ENCODE peak calls at places on chromosomes 1 and 21, in six cellular contexts. One of them, this sample, is unnamed.

GRCh38 chr1:42944207-42944928 is 14.3 kb downstream of the SLC2A1 start:
- DNase-seq in stimulated activated CD4-positive, alpha-beta T cell treated with anti-CD3 and anti-CD28 coated beads, Interleukin-4, amount 100 ng/mL, for 1 hour: no peak
- DNase-seq in activated CD4-positive, alpha-beta T cell treated with anti-CD3 and anti-CD28 coated beads, Interleukin-2, amount 10 ng/mL, durations not matched to agents 7 days and 5 days: no peak
- DNase-seq in epithelial cell of prostate: no peak
- DNase-seq in H9: no peak
- DNase-seq in cerebellum: no peak
- DNase-seq in this sample: peak

GRCh38 chr1:231390071-231390470 is 32.0 kb downstream of the EGLN1 start:
- DNase-seq in epithelial cell of prostate: no peak
- DNase-seq in stimulated activated CD4-positive, alpha-beta T cell treated with anti-CD3 and anti-CD28 coated beads, Interleukin-4, amount 100 ng/mL, for 1 hour: no peak
- DNase-seq in activated CD4-positive, alpha-beta T cell treated with anti-CD3 and anti-CD28 coated beads, Interleukin-2, amount 10 ng/mL, durations not matched to agents 7 days and 5 days: no peak
- DNase-seq in cerebellum: no peak
- DNase-seq in H9: no peak
- DNase-seq in this sample: no peak

GRCh38 chr1:16257968-16258367 is 21.0 kb upstream of the CPLANE2 start:
- DNase-seq in H9: no peak
- DNase-seq in stimulated activated CD4-positive, alpha-beta T cell treated with anti-CD3 and anti-CD28 coated beads, Interleukin-4, amount 100 ng/mL, for 1 hour: no peak
- DNase-seq in cerebellum: no peak
- DNase-seq in epithelial cell of prostate: no peak
- DNase-seq in activated CD4-positive, alpha-beta T cell treated with anti-CD3 and anti-CD28 coated beads, Interleukin-2, amount 10 ng/mL, durations not matched to agents 7 days and 5 days: no peak
- DNase-seq in this sample: no peak

GRCh38 chr1:64378826-64379225 is 91.1 kb upstream of the CACHD1 start:
- DNase-seq in cerebellum: no peak
- DNase-seq in stimulated activated CD4-positive, alpha-beta T cell treated with anti-CD3 and anti-CD28 coated beads, Interleukin-4, amount 100 ng/mL, for 1 hour: no peak
- DNase-seq in activated CD4-positive, alpha-beta T cell treated with anti-CD3 and anti-CD28 coated beads, Interleukin-2, amount 10 ng/mL, durations not matched to agents 7 days and 5 days: no peak
- DNase-seq in H9: peak
- DNase-seq in epithelial cell of prostate: no peak
- DNase-seq in this sample: no peak

GRCh38 chr1:22673486-22674409 is 20.7 kb downstream of the C1QB start:
- DNase-seq in activated CD4-positive, alpha-beta T cell treated with anti-CD3 and anti-CD28 coated beads, Interleukin-2, amount 10 ng/mL, durations not matched to agents 7 days and 5 days: no peak
- DNase-seq in stimulated activated CD4-positive, alpha-beta T cell treated with anti-CD3 and anti-CD28 coated beads, Interleukin-4, amount 100 ng/mL, for 1 hour: no peak
- DNase-seq in cerebellum: no peak
- DNase-seq in H9: no peak
- DNase-seq in epithelial cell of prostate: no peak
- DNase-seq in this sample: peak

GRCh38 chr1:27535386-27535785 is 45.4 kb upstream of the WASF2 start:
- DNase-seq in activated CD4-positive, alpha-beta T cell treated with anti-CD3 and anti-CD28 coated beads, Interleukin-2, amount 10 ng/mL, durations not matched to agents 7 days and 5 days: no peak
- DNase-seq in stimulated activated CD4-positive, alpha-beta T cell treated with anti-CD3 and anti-CD28 coated beads, Interleukin-4, amount 100 ng/mL, for 1 hour: no peak
- DNase-seq in epithelial cell of prostate: no peak
- DNase-seq in cerebellum: no peak
- DNase-seq in H9: no peak
- DNase-seq in this sample: no peak

GRCh38 chr1:186628910-186629309 is 51.3 kb downstream of the PTGS2 start:
- DNase-seq in H9: no peak
- DNase-seq in epithelial cell of prostate: no peak
- DNase-seq in cerebellum: no peak
- DNase-seq in activated CD4-positive, alpha-beta T cell treated with anti-CD3 and anti-CD28 coated beads, Interleukin-2, amount 10 ng/mL, durations not matched to agents 7 days and 5 days: no peak
- DNase-seq in stimulated activated CD4-positive, alpha-beta T cell treated with anti-CD3 and anti-CD28 coated beads, Interleukin-4, amount 100 ng/mL, for 1 hour: no peak
- DNase-seq in this sample: no peak

GRCh38 chr1:156704930-156705320 is 458 bp downstream of the CRABP2 start:
- DNase-seq in cerebellum: no peak
- DNase-seq in stimulated activated CD4-positive, alpha-beta T cell treated with anti-CD3 and anti-CD28 coated beads, Interleukin-4, amount 100 ng/mL, for 1 hour: peak
- DNase-seq in epithelial cell of prostate: no peak
- DNase-seq in H9: no peak
- DNase-seq in activated CD4-positive, alpha-beta T cell treated with anti-CD3 and anti-CD28 coated beads, Interleukin-2, amount 10 ng/mL, durations not matched to agents 7 days and 5 days: no peak
- DNase-seq in this sample: peak

GRCh38 chr1:185646202-185646683 is 87.9 kb upstream of the HMCN1 start:
- DNase-seq in stimulated activated CD4-positive, alpha-beta T cell treated with anti-CD3 and anti-CD28 coated beads, Interleukin-4, amount 100 ng/mL, for 1 hour: no peak
- DNase-seq in epithelial cell of prostate: peak
- DNase-seq in H9: peak
- DNase-seq in activated CD4-positive, alpha-beta T cell treated with anti-CD3 and anti-CD28 coated beads, Interleukin-2, amount 10 ng/mL, durations not matched to agents 7 days and 5 days: no peak
- DNase-seq in cerebellum: peak
- DNase-seq in this sample: no peak

GRCh38 chr1:89616844-89617627 is 15.9 kb upstream of the LRRC8C start:
- DNase-seq in H9: no peak
- DNase-seq in activated CD4-positive, alpha-beta T cell treated with anti-CD3 and anti-CD28 coated beads, Interleukin-2, amount 10 ng/mL, durations not matched to agents 7 days and 5 days: no peak
- DNase-seq in cerebellum: no peak
- DNase-seq in stimulated activated CD4-positive, alpha-beta T cell treated with anti-CD3 and anti-CD28 coated beads, Interleukin-4, amount 100 ng/mL, for 1 hour: no peak
- DNase-seq in epithelial cell of prostate: no peak
- DNase-seq in this sample: no peak

GRCh38 chr1:205216588-205216987 is 5.1 kb upstream of the DSTYK start:
- DNase-seq in activated CD4-positive, alpha-beta T cell treated with anti-CD3 and anti-CD28 coated beads, Interleukin-2, amount 10 ng/mL, durations not matched to agents 7 days and 5 days: no peak
- DNase-seq in stimulated activated CD4-positive, alpha-beta T cell treated with anti-CD3 and anti-CD28 coated beads, Interleukin-4, amount 100 ng/mL, for 1 hour: no peak
- DNase-seq in cerebellum: no peak
- DNase-seq in epithelial cell of prostate: no peak
- DNase-seq in H9: peak
- DNase-seq in this sample: no peak

GRCh38 chr1:245952383-245952989 is 554.6 kb downstream of the SMYD3 start:
- DNase-seq in stimulated activated CD4-positive, alpha-beta T cell treated with anti-CD3 and anti-CD28 coated beads, Interleukin-4, amount 100 ng/mL, for 1 hour: no peak
- DNase-seq in activated CD4-positive, alpha-beta T cell treated with anti-CD3 and anti-CD28 coated beads, Interleukin-2, amount 10 ng/mL, durations not matched to agents 7 days and 5 days: no peak
- DNase-seq in H9: no peak
- DNase-seq in epithelial cell of prostate: no peak
- DNase-seq in cerebellum: no peak
- DNase-seq in this sample: no peak

GRCh38 chr1:80155371-80155770 is 1148.8 kb upstream of the ADGRL4 start:
- DNase-seq in activated CD4-positive, alpha-beta T cell treated with anti-CD3 and anti-CD28 coated beads, Interleukin-2, amount 10 ng/mL, durations not matched to agents 7 days and 5 days: no peak
- DNase-seq in epithelial cell of prostate: no peak
- DNase-seq in cerebellum: no peak
- DNase-seq in H9: peak
- DNase-seq in stimulated activated CD4-positive, alpha-beta T cell treated with anti-CD3 and anti-CD28 coated beads, Interleukin-4, amount 100 ng/mL, for 1 hour: no peak
- DNase-seq in this sample: no peak

GRCh38 chr1:110525250-110525597 is 6.2 kb upstream of the KCNA10 start:
- DNase-seq in cerebellum: no peak
- DNase-seq in epithelial cell of prostate: no peak
- DNase-seq in activated CD4-positive, alpha-beta T cell treated with anti-CD3 and anti-CD28 coated beads, Interleukin-2, amount 10 ng/mL, durations not matched to agents 7 days and 5 days: no peak
- DNase-seq in H9: no peak
- DNase-seq in stimulated activated CD4-positive, alpha-beta T cell treated with anti-CD3 and anti-CD28 coated beads, Interleukin-4, amount 100 ng/mL, for 1 hour: no peak
- DNase-seq in this sample: no peak

GRCh38 chr1:3384407-3384806 is 70.1 kb upstream of the ARHGEF16 start:
- DNase-seq in epithelial cell of prostate: no peak
- DNase-seq in stimulated activated CD4-positive, alpha-beta T cell treated with anti-CD3 and anti-CD28 coated beads, Interleukin-4, amount 100 ng/mL, for 1 hour: no peak
- DNase-seq in H9: no peak
- DNase-seq in activated CD4-positive, alpha-beta T cell treated with anti-CD3 and anti-CD28 coated beads, Interleukin-2, amount 10 ng/mL, durations not matched to agents 7 days and 5 days: no peak
- DNase-seq in cerebellum: no peak
- DNase-seq in this sample: no peak

GRCh38 chr1:61452354-61452990 is 272.5 kb downstream of the TM2D1 start:
- DNase-seq in cerebellum: no peak
- DNase-seq in epithelial cell of prostate: no peak
- DNase-seq in activated CD4-positive, alpha-beta T cell treated with anti-CD3 and anti-CD28 coated beads, Interleukin-2, amount 10 ng/mL, durations not matched to agents 7 days and 5 days: no peak
- DNase-seq in H9: no peak
- DNase-seq in stimulated activated CD4-positive, alpha-beta T cell treated with anti-CD3 and anti-CD28 coated beads, Interleukin-4, amount 100 ng/mL, for 1 hour: no peak
- DNase-seq in this sample: peak

GRCh38 chr21:37594472-37594951 is 227.9 kb downstream of the DYRK1A start:
- DNase-seq in epithelial cell of prostate: no peak
- DNase-seq in activated CD4-positive, alpha-beta T cell treated with anti-CD3 and anti-CD28 coated beads, Interleukin-2, amount 10 ng/mL, durations not matched to agents 7 days and 5 days: no peak
- DNase-seq in stimulated activated CD4-positive, alpha-beta T cell treated with anti-CD3 and anti-CD28 coated beads, Interleukin-4, amount 100 ng/mL, for 1 hour: no peak
- DNase-seq in H9: no peak
- DNase-seq in cerebellum: no peak
- DNase-seq in this sample: no peak

GRCh38 chr1:157384252-157384651 is 168.1 kb downstream of the FCRL5 start:
- DNase-seq in cerebellum: no peak
- DNase-seq in stimulated activated CD4-positive, alpha-beta T cell treated with anti-CD3 and anti-CD28 coated beads, Interleukin-4, amount 100 ng/mL, for 1 hour: no peak
- DNase-seq in H9: no peak
- DNase-seq in epithelial cell of prostate: no peak
- DNase-seq in activated CD4-positive, alpha-beta T cell treated with anti-CD3 and anti-CD28 coated beads, Interleukin-2, amount 10 ng/mL, durations not matched to agents 7 days and 5 days: no peak
- DNase-seq in this sample: no peak

GRCh38 chr1:32020338-32020737 is 6.7 kb downstream of the KHDRBS1 start:
- DNase-seq in cerebellum: no peak
- DNase-seq in epithelial cell of prostate: no peak
- DNase-seq in activated CD4-positive, alpha-beta T cell treated with anti-CD3 and anti-CD28 coated beads, Interleukin-2, amount 10 ng/mL, durations not matched to agents 7 days and 5 days: no peak
- DNase-seq in stimulated activated CD4-positive, alpha-beta T cell treated with anti-CD3 and anti-CD28 coated beads, Interleukin-4, amount 100 ng/mL, for 1 hour: no peak
- DNase-seq in H9: no peak
- DNase-seq in this sample: no peak

GRCh38 chr1:85093644-85094043 is 45.3 kb upstream of the MCOLN3 start:
- DNase-seq in activated CD4-positive, alpha-beta T cell treated with anti-CD3 and anti-CD28 coated beads, Interleukin-2, amount 10 ng/mL, durations not matched to agents 7 days and 5 days: no peak
- DNase-seq in H9: no peak
- DNase-seq in cerebellum: no peak
- DNase-seq in stimulated activated CD4-positive, alpha-beta T cell treated with anti-CD3 and anti-CD28 coated beads, Interleukin-4, amount 100 ng/mL, for 1 hour: no peak
- DNase-seq in epithelial cell of prostate: peak
- DNase-seq in this sample: no peak

GRCh38 chr1:1163538-1164070 is 10.1 kb upstream of the TTLL10 start:
- DNase-seq in stimulated activated CD4-positive, alpha-beta T cell treated with anti-CD3 and anti-CD28 coated beads, Interleukin-4, amount 100 ng/mL, for 1 hour: no peak
- DNase-seq in H9: no peak
- DNase-seq in epithelial cell of prostate: no peak
- DNase-seq in cerebellum: no peak
- DNase-seq in activated CD4-positive, alpha-beta T cell treated with anti-CD3 and anti-CD28 coated beads, Interleukin-2, amount 10 ng/mL, durations not matched to agents 7 days and 5 days: no peak
- DNase-seq in this sample: no peak